ENCODE peak calls at places on chromosome 15, in ten cellular contexts. P is endodermal cell, S is fibroblast of lung, B is lower lobe of right lung, J is AG04450, N is neural progenitor cell, A is ovary, E is psoas muscle, Q is spleen, U is cardiac muscle cell. X is an unnamed sample.

GRCh38 chr15:30917675-30918074 is 14.0 kb downstream of the FAN1 start:
- DNase-seq in P (no peak), S (no peak), B (no peak), J (no peak), N (no peak), A (no peak), E (no peak), Q (no peak), U (no peak), X (no peak)

GRCh38 chr15:83733206-83733605 is 79.3 kb downstream of the ADAMTSL3 start:
- DNase-seq in P (peak), S (peak), B (no peak), J (no peak), N (no peak), A (no peak), E (no peak), Q (no peak), U (peak), X (peak)

GRCh38 chr15:90200534-90201139 is 493 bp upstream of the SEMA4B start:
- DNase-seq in P (no peak), S (no peak), B (no peak), J (no peak), N (no peak), A (no peak), E (no peak), Q (no peak), U (no peak), X (no peak)

GRCh38 chr15:64138542-64138941 is 13.0 kb upstream of the SNX22 start:
- DNase-seq in P (peak), S (no peak), B (no peak), J (no peak), N (no peak), A (peak), E (no peak), Q (no peak), U (no peak), X (no peak)

GRCh38 chr15:52154896-52155865 is 36.0 kb downstream of the GNB5 start:
- DNase-seq in P (peak), S (no peak), B (no peak), J (no peak), N (no peak), A (no peak), E (no peak), Q (no peak), U (no peak), X (no peak)

GRCh38 chr15:65400760-65401606 is 21.8 kb downstream of the IGDCC4 start:
- DNase-seq in P (peak), S (peak), B (peak), J (no peak), N (peak), A (peak), E (peak), Q (peak), U (peak), X (peak)

GRCh38 chr15:84659904-84660781 is 2.1 kb upstream of the NMB start:
- DNase-seq in P (no peak), S (no peak), B (no peak), J (no peak), N (no peak), A (no peak), E (no peak), Q (no peak), U (no peak), X (no peak)

GRCh38 chr15:65195542-65196026 is 10.4 kb upstream of the CLPX start:
- DNase-seq in P (no peak), S (no peak), B (no peak), J (no peak), N (no peak), A (no peak), E (no peak), Q (no peak), U (no peak), X (no peak)

GRCh38 chr15:53472883-53473282 is 286.6 kb downstream of the WDR72 start:
- DNase-seq in P (peak), S (no peak), B (no peak), J (no peak), N (no peak), A (no peak), E (no peak), Q (no peak), U (no peak), X (no peak)

GRCh38 chr15:25465835-25466234 is 27.0 kb upstream of the UBE3A start:
- DNase-seq in P (no peak), S (no peak), B (peak), J (no peak), N (no peak), A (no peak), E (no peak), Q (no peak), U (no peak), X (no peak)

GRCh38 chr15:20349774-20350498 is 191.7 kb downstream of the GOLGA6L6 start:
- DNase-seq in P (no peak), S (no peak), B (peak), J (no peak), N (no peak), A (no peak), E (peak), Q (peak), U (no peak), X (no peak)

GRCh38 chr15:31358957-31359721 is 32.5 kb downstream of the KLF13 start:
- DNase-seq in P (no peak), S (no peak), B (no peak), J (no peak), N (no peak), A (no peak), E (peak), Q (no peak), U (no peak), X (no peak)

GRCh38 chr15:43268111-43269105 is 1.7 kb upstream of the TGM5 start:
- DNase-seq in P (peak), S (no peak), B (no peak), J (no peak), N (peak), A (no peak), E (no peak), Q (no peak), U (peak), X (no peak)

GRCh38 chr15:34753236-34753894 is 1.4 kb downstream of the GJD2 start:
- DNase-seq in P (peak), S (peak), B (no peak), J (peak), N (peak), A (no peak), E (no peak), Q (no peak), U (peak), X (peak)

GRCh38 chr15:71595846-71596553 is 214.4 kb upstream of the NR2E3 start:
- DNase-seq in P (no peak), S (peak), B (no peak), J (no peak), N (no peak), A (no peak), E (no peak), Q (no peak), U (peak), X (no peak)

GRCh38 chr15:94580186-94580585 is 348.8 kb downstream of the MCTP2 start:
- DNase-seq in P (no peak), S (no peak), B (no peak), J (no peak), N (no peak), A (no peak), E (no peak), Q (no peak), U (no peak), X (no peak)

GRCh38 chr15:45891766-45892165 is 256.9 kb downstream of the SQOR start:
- DNase-seq in P (no peak), S (no peak), B (no peak), J (no peak), N (no peak), A (no peak), E (peak), Q (no peak), U (no peak), X (no peak)

GRCh38 chr15:83919319-83919830 is 265.5 kb downstream of the ADAMTSL3 start:
- DNase-seq in P (no peak), S (no peak), B (no peak), J (no peak), N (no peak), A (no peak), E (no peak), Q (no peak), U (no peak), X (no peak)

GRCh38 chr15:62125763-62126162 is 39.3 kb downstream of the C2CD4B start:
- DNase-seq in P (no peak), S (peak), B (no peak), J (no peak), N (no peak), A (no peak), E (no peak), Q (no peak), U (peak), X (no peak)

GRCh38 chr15:79989682-79990081 is 18.7 kb upstream of the BCL2A1 start:
- DNase-seq in P (no peak), S (no peak), B (peak), J (no peak), N (no peak), A (no peak), E (no peak), Q (no peak), U (peak), X (no peak)

GRCh38 chr15:86916671-86917450 is 837.2 kb downstream of the AGBL1 start:
- DNase-seq in P (no peak), S (no peak), B (no peak), J (no peak), N (peak), A (no peak), E (no peak), Q (no peak), U (no peak), X (no peak)

GRCh38 chr15:57751177-57751800 is 44.8 kb downstream of the POLR2M start:
- DNase-seq in P (peak), S (peak), B (no peak), J (peak), N (peak), A (no peak), E (no peak), Q (no peak), U (peak), X (peak)

GRCh38 chr15:57872281-57873010 is 165.9 kb downstream of the POLR2M start:
- DNase-seq in P (no peak), S (no peak), B (no peak), J (no peak), N (no peak), A (no peak), E (no peak), Q (no peak), U (no peak), X (no peak)

GRCh38 chr15:29921130-29921601 is 98.9 kb upstream of the TJP1 start:
- DNase-seq in P (peak), S (peak), B (no peak), J (no peak), N (no peak), A (no peak), E (no peak), Q (no peak), U (no peak), X (peak)

GRCh38 chr15:78242128-78242527 is 7.8 kb upstream of the ACSBG1 start:
- DNase-seq in P (peak), S (no peak), B (no peak), J (no peak), N (peak), A (no peak), E (no peak), Q (no peak), U (peak), X (no peak)
- TF ChIP-seq CTCF in P (peak), S (peak), B (peak), J (peak), N (peak), A (no peak), E (peak), Q (no peak), U (peak), X (peak)

GRCh38 chr15:74409225-74409624 is 24.5 kb downstream of the SEMA7A start:
- DNase-seq in P (no peak), S (no peak), B (no peak), J (no peak), N (no peak), A (no peak), E (no peak), Q (no peak), U (no peak), X (no peak)
- H3K27ac ChIP-seq in P (no peak), S (no peak), B (no peak), J (no peak), N (no peak), A (no peak), E (no peak), Q (no peak), U (no peak), X (no peak)

GRCh38 chr15:38685686-38686339 is 121.2 kb upstream of the RASGRP1 start:
- DNase-seq in P (no peak), S (no peak), B (no peak), J (no peak), N (no peak), A (no peak), E (no peak), Q (no peak), U (no peak), X (no peak)

GRCh38 chr15:38682861-38683260 is 118.2 kb upstream of the RASGRP1 start:
- DNase-seq in P (no peak), S (no peak), B (no peak), J (no peak), N (no peak), A (no peak), E (no peak), Q (no peak), U (no peak), X (no peak)

GRCh38 chr15:38682363-38682762 is 117.7 kb upstream of the RASGRP1 start:
- DNase-seq in P (no peak), S (no peak), B (no peak), J (no peak), N (no peak), A (no peak), E (no peak), Q (no peak), U (no peak), X (no peak)

GRCh38 chr15:38684461-38685000 is 119.9 kb upstream of the RASGRP1 start:
- DNase-seq in P (no peak), S (no peak), B (no peak), J (no peak), N (no peak), A (no peak), E (no peak), Q (no peak), U (no peak), X (no peak)

DNA sequence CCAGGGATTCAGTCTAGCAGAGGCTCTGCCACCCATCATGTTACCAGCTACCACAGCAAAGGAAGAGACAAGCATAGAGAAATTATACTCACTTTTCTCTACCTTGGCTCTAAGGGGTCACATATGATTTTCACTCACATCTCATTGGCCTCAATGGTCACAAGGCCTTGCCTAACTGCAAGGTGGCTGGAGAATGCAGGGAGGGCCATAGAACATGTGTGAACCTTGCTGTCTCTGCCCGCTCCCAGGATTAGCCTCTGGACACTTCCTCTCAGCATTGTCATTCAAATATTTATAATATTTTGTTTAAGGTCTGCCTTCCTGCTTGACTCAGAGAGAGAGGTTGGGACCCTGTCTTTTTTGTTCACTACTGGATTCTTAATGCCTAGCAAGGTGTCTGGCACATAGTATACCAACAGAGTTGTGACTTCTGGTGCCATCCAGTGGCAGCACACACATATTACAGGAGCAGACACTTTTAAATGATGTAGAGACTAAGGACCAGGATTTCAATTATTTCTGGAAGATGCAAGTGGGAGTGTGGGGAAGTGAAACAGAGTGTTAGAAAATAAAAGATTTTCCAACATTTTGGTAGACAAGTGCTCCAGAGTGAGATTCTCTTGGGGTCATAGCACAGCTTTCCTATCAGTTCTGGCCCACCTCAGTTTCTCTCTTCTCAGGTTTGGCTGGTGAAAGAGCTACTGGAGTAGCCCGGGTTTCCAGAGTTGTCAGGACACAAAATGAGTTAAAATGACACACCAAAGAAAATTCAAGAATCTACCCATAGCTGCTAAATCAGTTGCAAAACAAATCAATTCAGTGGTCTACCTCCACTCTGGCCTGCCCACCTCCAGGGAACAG is 119.0 kb upstream of the RASGRP1 start:
- DNase-seq in P (peak), S (peak), B (peak), J (no peak), N (peak), A (no peak), E (no peak), Q (no peak), U (peak), X (peak)
- TF ChIP-seq CTCF in P (peak), S (peak), B (peak), J (peak), N (peak), A (no peak), E (peak), Q (peak), U (peak), X (peak)

DNA sequence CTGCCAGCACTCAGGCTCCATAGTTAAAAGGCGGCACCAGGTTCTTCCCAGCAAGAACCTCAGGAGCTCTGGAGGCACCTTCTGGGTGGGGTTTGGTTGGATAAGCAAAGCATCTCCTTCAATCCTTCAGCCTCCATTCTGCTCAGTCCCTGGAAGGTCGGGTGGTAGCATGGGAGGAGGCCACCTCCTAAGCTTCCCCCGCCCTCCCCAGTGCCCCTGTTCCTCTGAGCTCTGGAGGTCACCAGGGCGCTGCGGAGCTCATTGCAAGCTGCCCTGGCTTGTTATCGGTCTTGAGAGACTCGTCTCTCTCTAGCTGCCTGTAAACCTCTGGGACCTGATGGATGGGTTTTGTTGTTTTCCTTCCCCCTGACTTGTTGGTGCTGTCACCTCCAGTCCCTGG is 124.8 kb downstream of the RPLP1 start:
- DNase-seq in P (no peak), S (no peak), B (no peak), J (no peak), N (no peak), A (no peak), E (no peak), Q (no peak), U (no peak), X (no peak)
- H3K27ac ChIP-seq in P (no peak), S (no peak), B (no peak), J (no peak), N (no peak), A (no peak), E (no peak), Q (no peak), U (no peak), X (no peak)

GRCh38 chr15:74375303-74375693 is 7.9 kb upstream of the CYP11A1 start:
- DNase-seq in P (peak), S (peak), B (peak), J (no peak), N (peak), A (peak), E (peak), Q (peak), U (peak), X (peak)
- TF ChIP-seq CTCF in P (peak), S (peak), B (peak), J (peak), N (peak), A (peak), E (peak), Q (peak), U (peak), X (peak)

GRCh38 chr15:100123611-100124010 is 218.2 kb downstream of the ADAMTS17 start:
- DNase-seq in P (no peak), S (peak), B (no peak), J (no peak), N (no peak), A (no peak), E (peak), Q (peak), U (no peak), X (peak)

GRCh38 chr15:100121285-100121684 is 220.5 kb downstream of the ADAMTS17 start:
- DNase-seq in P (no peak), S (no peak), B (no peak), J (no peak), N (no peak), A (no peak), E (no peak), Q (no peak), U (no peak), X (no peak)

GRCh38 chr15:100125627-100126231 is 216.0 kb downstream of the ADAMTS17 start:
- DNase-seq in P (no peak), S (no peak), B (no peak), J (no peak), N (no peak), A (peak), E (peak), Q (no peak), U (peak), X (no peak)

GRCh38 chr15:100124361-100124760 is 217.4 kb downstream of the ADAMTS17 start:
- DNase-seq in P (no peak), S (no peak), B (no peak), J (no peak), N (no peak), A (no peak), E (no peak), Q (peak), U (no peak), X (no peak)

DNA sequence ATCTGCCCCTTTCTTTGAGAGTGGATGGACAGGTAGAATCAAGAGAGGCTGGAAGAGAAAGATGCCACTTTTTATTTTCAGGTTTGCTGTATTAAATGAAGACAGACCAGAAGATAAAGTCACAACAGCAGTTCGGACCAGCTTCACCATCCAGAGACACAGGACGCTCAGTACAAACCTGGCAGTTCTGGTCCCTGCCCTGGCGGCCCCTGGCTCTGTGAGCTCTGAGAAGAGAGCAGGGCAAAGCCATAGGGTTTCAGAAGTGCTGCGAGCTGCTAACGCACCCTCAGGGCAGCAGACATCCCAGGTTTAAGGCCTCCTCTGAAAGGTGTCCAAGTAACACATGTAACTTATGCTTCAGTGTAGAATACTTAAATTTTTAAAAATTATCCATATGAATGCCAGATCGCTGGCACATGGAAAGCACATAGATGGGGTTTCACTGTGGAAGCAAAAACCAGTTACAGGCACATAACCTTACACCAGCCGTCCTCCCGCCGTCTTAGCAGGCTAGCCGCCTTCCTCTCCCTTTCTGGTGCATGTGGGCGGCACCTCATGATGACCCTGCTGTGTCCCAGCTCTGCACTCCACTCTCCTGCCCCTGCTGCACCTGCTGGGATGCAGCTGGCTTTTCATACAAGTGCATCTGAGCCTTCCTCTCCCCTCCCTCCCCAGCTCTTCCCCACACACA is 216.7 kb downstream of the ADAMTS17 start:
- DNase-seq in P (no peak), S (no peak), B (no peak), J (no peak), N (no peak), A (peak), E (no peak), Q (no peak), U (no peak), X (no peak)
- H3K27ac ChIP-seq in P (no peak), S (no peak), B (no peak), J (no peak), N (no peak), A (no peak), E (no peak), Q (peak), U (no peak), X (no peak)